ENCODE peak calls at places on chromosomes 1 and 21, in six cellular contexts. One of them, this sample, is unnamed.

GRCh38 chr1:91672601-91673161 is 172.0 kb downstream of the CDC7 start:
- DNase-seq in foreskin fibroblast: no peak
- DNase-seq in upper lobe of right lung: no peak
- DNase-seq in transverse colon: no peak
- DNase-seq in natural killer cell: no peak
- DNase-seq in GM13976: no peak
- DNase-seq in this sample: no peak

GRCh38 chr21:19010996-19011395 is 607.4 kb upstream of the TMPRSS15 start:
- DNase-seq in foreskin fibroblast: no peak
- DNase-seq in upper lobe of right lung: no peak
- DNase-seq in transverse colon: no peak
- DNase-seq in natural killer cell: no peak
- DNase-seq in GM13976: no peak
- DNase-seq in this sample: no peak

GRCh38 chr1:165288301-165289120 is 68.0 kb downstream of the LMX1A start:
- DNase-seq in foreskin fibroblast: no peak
- DNase-seq in upper lobe of right lung: no peak
- DNase-seq in transverse colon: peak
- DNase-seq in natural killer cell: no peak
- DNase-seq in GM13976: no peak
- DNase-seq in this sample: no peak

GRCh38 chr1:13749543-13750307 is 49.7 kb downstream of the PRDM2 start:
- DNase-seq in foreskin fibroblast: peak
- DNase-seq in upper lobe of right lung: peak
- DNase-seq in transverse colon: peak
- DNase-seq in natural killer cell: peak
- DNase-seq in GM13976: no peak
- DNase-seq in this sample: no peak

GRCh38 chr1:23548704-23549143 is 10.6 kb downstream of the ID3 start:
- DNase-seq in foreskin fibroblast: peak
- DNase-seq in upper lobe of right lung: peak
- DNase-seq in transverse colon: peak
- DNase-seq in natural killer cell: no peak
- DNase-seq in GM13976: no peak
- DNase-seq in this sample: no peak

GRCh38 chr1:32390904-32391480 is 3.2 kb downstream of the BSDC1 start:
- DNase-seq in foreskin fibroblast: no peak
- DNase-seq in upper lobe of right lung: no peak
- DNase-seq in transverse colon: no peak
- DNase-seq in natural killer cell: no peak
- DNase-seq in GM13976: no peak
- DNase-seq in this sample: no peak

GRCh38 chr1:211697356-211697755 is 21.9 kb upstream of the NEK2 start:
- DNase-seq in foreskin fibroblast: no peak
- DNase-seq in upper lobe of right lung: no peak
- DNase-seq in transverse colon: no peak
- DNase-seq in natural killer cell: no peak
- DNase-seq in GM13976: peak
- DNase-seq in this sample: peak

GRCh38 chr1:185857447-185857846 is 123.3 kb downstream of the HMCN1 start:
- DNase-seq in foreskin fibroblast: peak
- DNase-seq in upper lobe of right lung: no peak
- DNase-seq in transverse colon: no peak
- DNase-seq in natural killer cell: no peak
- DNase-seq in GM13976: no peak
- DNase-seq in this sample: no peak

GRCh38 chr1:215284966-215285365 is 202.4 kb downstream of the KCNK2 start:
- DNase-seq in foreskin fibroblast: no peak
- DNase-seq in upper lobe of right lung: no peak
- DNase-seq in transverse colon: no peak
- DNase-seq in natural killer cell: no peak
- DNase-seq in GM13976: no peak
- DNase-seq in this sample: no peak

GRCh38 chr1:164857439-164857838 is 298.5 kb downstream of the PBX1 start:
- DNase-seq in foreskin fibroblast: no peak
- DNase-seq in upper lobe of right lung: no peak
- DNase-seq in transverse colon: no peak
- DNase-seq in natural killer cell: no peak
- DNase-seq in GM13976: no peak
- DNase-seq in this sample: no peak

GRCh38 chr1:40140211-40140709 is 20.9 kb upstream of the RLF start:
- DNase-seq in foreskin fibroblast: no peak
- DNase-seq in upper lobe of right lung: peak
- DNase-seq in transverse colon: no peak
- DNase-seq in natural killer cell: no peak
- DNase-seq in GM13976: no peak
- DNase-seq in this sample: no peak

GRCh38 chr1:63320024-63320799 is 2.2 kb upstream of the FOXD3 start:
- DNase-seq in foreskin fibroblast: peak
- DNase-seq in upper lobe of right lung: no peak
- DNase-seq in transverse colon: no peak
- DNase-seq in natural killer cell: no peak
- DNase-seq in GM13976: peak
- DNase-seq in this sample: peak

GRCh38 chr1:225427249-225428065 is at the start of gene LBR:
- DNase-seq in foreskin fibroblast: peak
- DNase-seq in upper lobe of right lung: peak
- DNase-seq in transverse colon: peak
- DNase-seq in natural killer cell: no peak
- DNase-seq in GM13976: no peak
- DNase-seq in this sample: no peak

GRCh38 chr1:82920418-82921248 is 1078.3 kb downstream of the TTLL7 start:
- DNase-seq in foreskin fibroblast: peak
- DNase-seq in upper lobe of right lung: no peak
- DNase-seq in transverse colon: no peak
- DNase-seq in natural killer cell: no peak
- DNase-seq in GM13976: no peak
- DNase-seq in this sample: no peak

GRCh38 chr1:57704811-57705210 is 281.0 kb upstream of the DAB1 start:
- DNase-seq in foreskin fibroblast: no peak
- DNase-seq in upper lobe of right lung: no peak
- DNase-seq in transverse colon: no peak
- DNase-seq in natural killer cell: no peak
- DNase-seq in GM13976: no peak
- DNase-seq in this sample: no peak

GRCh38 chr1:157969693-157970485 is 23.6 kb upstream of the KIRREL1 start:
- DNase-seq in foreskin fibroblast: peak
- DNase-seq in upper lobe of right lung: no peak
- DNase-seq in transverse colon: peak
- DNase-seq in natural killer cell: no peak
- DNase-seq in GM13976: peak
- DNase-seq in this sample: no peak

GRCh38 chr21:41482980-41483379 is 25.0 kb downstream of the TMPRSS2 start:
- DNase-seq in foreskin fibroblast: no peak
- DNase-seq in upper lobe of right lung: no peak
- DNase-seq in transverse colon: no peak
- DNase-seq in natural killer cell: no peak
- DNase-seq in GM13976: no peak
- DNase-seq in this sample: no peak

GRCh38 chr1:30637183-30637969 is 86.0 kb downstream of the MATN1 start:
- DNase-seq in foreskin fibroblast: no peak
- DNase-seq in upper lobe of right lung: peak
- DNase-seq in transverse colon: no peak
- DNase-seq in natural killer cell: no peak
- DNase-seq in GM13976: no peak
- DNase-seq in this sample: no peak

GRCh38 chr1:228494970-228495853 is 8.0 kb downstream of the RNF187 start:
- DNase-seq in foreskin fibroblast: no peak
- DNase-seq in upper lobe of right lung: no peak
- DNase-seq in transverse colon: no peak
- DNase-seq in natural killer cell: no peak
- DNase-seq in GM13976: no peak
- DNase-seq in this sample: no peak

GRCh38 chr1:181986907-181987305 is 74.6 kb downstream of the ZNF648 start:
- DNase-seq in foreskin fibroblast: no peak
- DNase-seq in upper lobe of right lung: no peak
- DNase-seq in transverse colon: no peak
- DNase-seq in natural killer cell: no peak
- DNase-seq in GM13976: no peak
- DNase-seq in this sample: no peak

GRCh38 chr1:87644500-87645245 is 316.0 kb downstream of the LMO4 start:
- DNase-seq in foreskin fibroblast: peak
- DNase-seq in upper lobe of right lung: no peak
- DNase-seq in transverse colon: no peak
- DNase-seq in natural killer cell: no peak
- DNase-seq in GM13976: no peak
- DNase-seq in this sample: no peak

GRCh38 chr1:153573351-153573750 is 7.7 kb upstream of the S100A2 start:
- DNase-seq in foreskin fibroblast: no peak
- DNase-seq in upper lobe of right lung: no peak
- DNase-seq in transverse colon: no peak
- DNase-seq in natural killer cell: no peak
- DNase-seq in GM13976: no peak
- DNase-seq in this sample: no peak

GRCh38 chr1:180565472-180565871 is 6.7 kb downstream of the OVAAL start:
- DNase-seq in foreskin fibroblast: no peak
- DNase-seq in upper lobe of right lung: no peak
- DNase-seq in transverse colon: no peak
- DNase-seq in natural killer cell: no peak
- DNase-seq in GM13976: no peak
- DNase-seq in this sample: no peak

GRCh38 chr1:163844393-163844948 is 522.7 kb downstream of the NUF2 start:
- DNase-seq in foreskin fibroblast: peak
- DNase-seq in upper lobe of right lung: no peak
- DNase-seq in transverse colon: no peak
- DNase-seq in natural killer cell: no peak
- DNase-seq in GM13976: no peak
- DNase-seq in this sample: no peak

GRCh38 chr21:31334648-31335121 is 9.4 kb downstream of the TIAM1 start:
- DNase-seq in foreskin fibroblast: peak
- DNase-seq in upper lobe of right lung: no peak
- DNase-seq in transverse colon: no peak
- DNase-seq in natural killer cell: no peak
- DNase-seq in GM13976: no peak
- DNase-seq in this sample: no peak

GRCh38 chr1:156948708-156949107 is 28.3 kb downstream of the LRRC71 start:
- DNase-seq in foreskin fibroblast: no peak
- DNase-seq in upper lobe of right lung: no peak
- DNase-seq in transverse colon: no peak
- DNase-seq in natural killer cell: no peak
- DNase-seq in GM13976: no peak
- DNase-seq in this sample: no peak

DNA sequence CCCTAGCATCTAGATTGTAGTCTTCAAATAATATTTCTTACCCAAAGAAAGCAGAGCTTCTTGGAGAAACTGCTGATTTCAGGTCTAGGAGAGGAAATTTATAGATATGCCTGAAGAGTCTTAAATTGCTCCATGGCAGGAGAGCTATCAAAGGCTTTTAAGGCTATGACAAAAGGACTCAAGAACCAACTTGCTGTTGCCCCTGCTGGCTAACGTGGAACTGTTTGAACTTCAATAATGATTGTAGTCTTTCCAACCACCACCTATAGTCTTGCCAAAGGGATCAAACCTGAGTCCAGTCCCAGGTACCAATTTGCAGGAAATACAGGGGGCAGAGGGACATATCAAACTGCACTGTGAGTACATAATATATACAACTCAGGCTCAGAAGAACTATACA is 336.2 kb upstream of the ESRRG start:
- DNase-seq in foreskin fibroblast: no peak
- DNase-seq in upper lobe of right lung: no peak
- DNase-seq in transverse colon: no peak
- DNase-seq in natural killer cell: no peak
- DNase-seq in GM13976: no peak
- DNase-seq in this sample: no peak
- TF ChIP-seq CTCF in foreskin fibroblast: no peak
- TF ChIP-seq CTCF in upper lobe of right lung: no peak
- TF ChIP-seq CTCF in transverse colon: no peak
- TF ChIP-seq CTCF in natural killer cell: no peak
- TF ChIP-seq CTCF in GM13976: no peak
- TF ChIP-seq CTCF in this sample: no peak

DNA sequence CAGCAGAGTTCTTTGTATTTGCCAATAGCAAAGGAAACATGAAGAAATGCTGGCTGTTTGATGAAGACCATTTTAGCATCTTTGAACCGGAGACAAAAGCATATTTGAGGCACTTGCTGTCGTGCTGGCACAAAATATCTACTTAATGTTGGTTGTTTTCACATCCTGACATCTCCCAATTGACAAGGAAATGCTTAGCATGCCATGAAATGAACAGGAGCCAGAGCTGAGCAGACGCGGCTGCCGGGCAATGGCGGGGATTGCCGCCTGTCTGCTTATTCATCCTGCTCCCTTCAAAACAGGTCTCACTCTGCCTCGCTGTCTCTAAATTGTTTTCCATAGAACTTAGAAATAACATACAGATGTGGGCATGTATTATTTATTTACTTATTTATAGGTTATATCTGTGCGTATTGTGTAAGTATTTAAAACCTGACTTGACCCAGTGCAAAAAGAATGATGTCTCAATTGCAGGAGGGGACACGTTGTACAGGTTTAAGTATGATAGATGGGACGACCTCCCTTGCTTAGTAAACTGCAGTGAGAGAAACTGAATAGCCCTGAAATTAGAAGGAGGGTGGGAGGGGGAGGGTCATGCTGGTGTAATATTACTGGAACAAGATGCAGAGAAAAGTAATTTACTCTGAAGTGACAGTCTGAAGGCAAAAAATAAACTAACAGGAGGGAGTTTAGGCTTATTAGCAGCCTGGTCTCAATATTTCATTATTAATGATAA is 590.3 kb upstream of the PLXNA2 start:
- DNase-seq in foreskin fibroblast: peak
- DNase-seq in upper lobe of right lung: no peak
- DNase-seq in transverse colon: no peak
- DNase-seq in natural killer cell: no peak
- DNase-seq in GM13976: no peak
- DNase-seq in this sample: no peak
- TF ChIP-seq CTCF in foreskin fibroblast: no peak
- TF ChIP-seq CTCF in upper lobe of right lung: no peak
- TF ChIP-seq CTCF in transverse colon: no peak
- TF ChIP-seq CTCF in natural killer cell: no peak
- TF ChIP-seq CTCF in GM13976: no peak
- TF ChIP-seq CTCF in this sample: no peak

GRCh38 chr1:64675718-64676345 is 69.0 kb upstream of the RAVER2 start:
- DNase-seq in foreskin fibroblast: peak
- DNase-seq in upper lobe of right lung: no peak
- DNase-seq in transverse colon: no peak
- DNase-seq in natural killer cell: no peak
- DNase-seq in GM13976: peak
- DNase-seq in this sample: no peak
- TF ChIP-seq CTCF in foreskin fibroblast: peak
- TF ChIP-seq CTCF in upper lobe of right lung: peak
- TF ChIP-seq CTCF in transverse colon: peak
- TF ChIP-seq CTCF in natural killer cell: peak
- TF ChIP-seq CTCF in GM13976: peak
- TF ChIP-seq CTCF in this sample: peak

DNA sequence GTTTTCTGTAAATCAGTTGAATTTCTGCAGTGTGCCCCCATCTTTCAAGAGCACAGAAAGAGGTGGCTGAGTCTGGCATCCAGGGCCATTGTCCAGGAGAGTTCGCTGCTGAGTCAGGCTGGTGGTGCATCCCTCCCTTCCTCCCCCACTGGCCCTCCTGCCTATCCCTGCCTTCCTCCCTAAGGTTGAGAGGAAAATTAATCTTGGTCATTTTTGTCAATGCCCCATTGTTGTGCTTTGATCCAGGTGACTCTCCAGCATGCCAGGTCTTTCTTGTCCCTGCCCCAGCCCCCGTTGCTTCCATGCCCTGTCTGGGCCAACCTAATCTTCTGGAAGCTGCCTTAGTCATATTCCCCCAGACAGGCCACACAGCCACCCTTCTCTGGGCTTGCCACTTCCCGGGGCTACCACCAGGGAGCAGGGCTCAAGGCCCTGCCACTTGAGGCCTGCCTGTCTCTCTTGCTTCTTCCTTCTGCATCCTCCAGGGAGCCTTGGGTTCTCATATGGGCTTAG is 26.6 kb downstream of the PROK1 start:
- DNase-seq in foreskin fibroblast: no peak
- DNase-seq in upper lobe of right lung: no peak
- DNase-seq in transverse colon: no peak
- DNase-seq in natural killer cell: no peak
- DNase-seq in GM13976: no peak
- DNase-seq in this sample: no peak
- TF ChIP-seq CTCF in foreskin fibroblast: no peak
- TF ChIP-seq CTCF in upper lobe of right lung: peak
- TF ChIP-seq CTCF in transverse colon: no peak
- TF ChIP-seq CTCF in natural killer cell: no peak
- TF ChIP-seq CTCF in GM13976: no peak
- TF ChIP-seq CTCF in this sample: no peak

This sample was measured in activated B cell treated with CpG ODN at 0.5 μM for 24 hours.